ENCODE peak calls at places on chromosome 13, in seven cellular contexts. M is fibroblast of lung, P is breast epithelium, U is heart left ventricle, B is small intestine, S is IMR-90, H is MM.1S. F is an unnamed sample.
A peak's percentile ranks its signal among the peaks of the same experiment; 100 is the strongest.

GRCh38 chr13:59088716-59089115 is 1075.0 kb downstream of the DIAPH3 start:
- DNase-seq in M (peak; percentile 91), S (peak; percentile 78), H (no peak), P (no peak), B (no peak), U (no peak), F (no peak)

GRCh38 chr13:66344770-66345367 is 885.3 kb downstream of the PCDH9 start:
- DNase-seq in B (no peak), M (no peak), U (no peak), S (no peak), H (no peak), P (no peak), F (no peak)

GRCh38 chr13:75271851-75272250 is 210.1 kb downstream of the TBC1D4 start:
- DNase-seq in B (no peak), S (peak; percentile 26), U (no peak), M (peak; percentile 61), P (no peak), H (no peak), F (no peak)

GRCh38 chr13:25692156-25692555 is 320.4 kb downstream of the ATP8A2 start:
- DNase-seq in S (no peak), P (no peak), H (no peak), U (no peak), M (no peak), B (no peak), F (no peak)

GRCh38 chr13:36417328-36417727 is 15.0 kb upstream of the CCNA1 start:
- DNase-seq in M (no peak), B (no peak), P (no peak), H (peak; percentile 6), U (no peak), S (no peak), F (no peak)

GRCh38 chr13:21670006-21670882 is 629 bp upstream of the FGF9 start:
- DNase-seq in U (peak; percentile 84), B (peak; percentile 42), P (no peak), M (peak; percentile 64), H (peak; percentile 70), S (peak; percentile 48), F (no peak)

GRCh38 chr13:106468948-106469590 is 66.4 kb downstream of the EFNB2 start:
- DNase-seq in H (no peak), B (peak; percentile 51), P (no peak), U (no peak), M (no peak), S (no peak), F (no peak)

GRCh38 chr13:109007946-109008345 is 378.5 kb downstream of the MYO16 start:
- DNase-seq in H (no peak), S (peak; percentile 29), B (no peak), P (no peak), M (no peak), U (no peak), F (no peak)

GRCh38 chr13:45447050-45447661 is 17.6 kb upstream of the COG3 start:
- DNase-seq in P (no peak), B (peak; percentile 37), U (no peak), H (no peak), S (no peak), M (no peak), F (no peak)

GRCh38 chr13:74910399-74910798 is 571.6 kb downstream of the TBC1D4 start:
- DNase-seq in H (no peak), P (no peak), B (no peak), M (no peak), S (no peak), U (no peak), F (no peak)

GRCh38 chr13:92362717-92363116 is 863.9 kb upstream of the GPC6 start:
- DNase-seq in U (no peak), M (peak; percentile 59), S (peak; percentile 7), P (no peak), H (no peak), B (no peak), F (no peak)

GRCh38 chr13:92994056-92994455 is 232.6 kb upstream of the GPC6 start:
- DNase-seq in M (peak; percentile 83), U (no peak), H (no peak), S (peak; percentile 78), B (no peak), P (no peak), F (no peak)

GRCh38 chr13:110559429-110559943 is 2.0 kb downstream of the RAB20 start:
- DNase-seq in U (no peak), P (peak; percentile 79), B (peak; percentile 75), S (peak; percentile 62), M (no peak), H (no peak), F (no peak)

GRCh38 chr13:113903361-113903760 is 39.5 kb upstream of the GAS6 start:
- DNase-seq in M (peak; percentile 83), S (peak; percentile 78), B (no peak), U (no peak), P (peak; percentile 55), H (no peak), F (peak; percentile 59)

GRCh38 chr13:113901231-113901630 is 37.4 kb upstream of the GAS6 start:
- DNase-seq in B (no peak), H (no peak), S (peak; percentile 28), U (no peak), P (peak; percentile 33), M (peak; percentile 92), F (peak; percentile 30)

GRCh38 chr13:113902956-113903355 is 39.1 kb upstream of the GAS6 start:
- DNase-seq in H (peak; percentile 5), M (no peak), U (no peak), P (peak; percentile 25), B (no peak), S (no peak), F (peak; percentile 54)

GRCh38 chr13:113901642-113902041 is 37.8 kb upstream of the GAS6 start:
- DNase-seq in U (no peak), P (no peak), M (no peak), B (no peak), S (no peak), H (peak; percentile 2), F (peak; percentile 23)

GRCh38 chr13:113902536-113902935 is 38.7 kb upstream of the GAS6 start:
- DNase-seq in M (peak; percentile 50), U (no peak), H (peak; percentile 3), S (peak; percentile 31), B (no peak), P (no peak), F (no peak)
- H3K27ac ChIP-seq in M (no peak overlapping the region), U (no peak overlapping the region), H (no peak overlapping the region), S (no peak overlapping the region), B (no peak overlapping the region), P (no peak overlapping the region), F (no peak overlapping the region)

GRCh38 chr13:51823351-51823750 is 19.4 kb upstream of the DHRS12 start:
- DNase-seq in U (no peak), P (no peak), H (no peak), M (peak; percentile 27), B (no peak), S (no peak), F (no peak)
- H3K4me3 ChIP-seq in U (no peak overlapping the region), P (no peak overlapping the region), H (no peak overlapping the region), M (no peak overlapping the region), B (no peak overlapping the region), S (no peak overlapping the region), F (no peak overlapping the region)

GRCh38 chr13:27138457-27139093 is 33.0 kb downstream of the USP12 start:
- DNase-seq in M (no peak), S (no peak), H (no peak), P (no peak), B (no peak), U (no peak), F (no peak)
- H3K27ac ChIP-seq in M (no peak overlapping the region), S (no peak overlapping the region), H (no peak overlapping the region), P (no peak overlapping the region), B (no peak overlapping the region), U (no peak overlapping the region), F (no peak overlapping the region)

GRCh38 chr13:29514720-29515310 is 80.7 kb downstream of the SLC7A1 start:
- DNase-seq in B (no peak), H (no peak), P (no peak), S (no peak), M (no peak), U (no peak), F (no peak)

GRCh38 chr13:29516880-29517279 is 78.6 kb downstream of the SLC7A1 start:
- DNase-seq in B (no peak), M (no peak), H (no peak), S (no peak), U (no peak), P (no peak), F (no peak)

GRCh38 chr13:29513981-29514719 is 81.3 kb downstream of the SLC7A1 start:
- DNase-seq in U (no peak), B (no peak), M (no peak), S (no peak), P (no peak), H (no peak), F (no peak)

GRCh38 chr13:29515372-29515771 is 80.1 kb downstream of the SLC7A1 start:
- DNase-seq in B (no peak), U (no peak), H (no peak), S (no peak), P (no peak), M (no peak), F (no peak)

GRCh38 chr13:29516012-29516411 is 79.5 kb downstream of the SLC7A1 start:
- DNase-seq in U (no peak), P (no peak), M (no peak), H (no peak), S (no peak), B (no peak), F (no peak)
- H3K4me3 ChIP-seq in U (no peak overlapping the region), P (no peak overlapping the region), M (no peak overlapping the region), H (no peak overlapping the region), S (no peak overlapping the region), B (no peak overlapping the region), F (no peak overlapping the region)

DNA sequence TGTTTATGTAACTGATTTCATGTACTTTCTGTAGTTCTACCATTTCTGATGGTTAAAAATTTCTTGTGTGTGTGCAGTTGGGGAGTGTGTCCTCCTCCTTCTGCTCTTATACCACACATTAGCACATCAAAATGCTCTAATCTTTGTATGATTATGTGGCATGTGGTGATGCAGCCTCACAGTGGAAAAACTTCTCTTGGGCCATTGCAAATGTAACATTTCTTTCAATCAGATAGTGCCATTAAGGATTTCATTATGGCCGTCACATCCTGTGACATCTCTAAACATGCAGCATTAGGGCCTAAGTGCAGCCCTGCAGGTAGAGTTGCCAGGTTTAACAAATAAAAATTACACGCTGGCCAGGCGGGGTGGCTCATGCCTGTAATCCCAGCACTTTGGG is 24.9 kb upstream of the ALOX5AP start:
- DNase-seq in U (no peak), H (no peak), S (no peak), M (no peak), P (no peak), B (no peak), F (no peak)
- H3K27ac ChIP-seq in U (no peak overlapping the region), H (no peak overlapping the region), S (no peak overlapping the region), M (no peak overlapping the region), P (no peak overlapping the region), B (no peak overlapping the region), F (no peak overlapping the region)

GRCh38 chr13:23966221-23966690 is 69.0 kb upstream of the C1QTNF9B start:
- DNase-seq in B (no peak), M (no peak), P (no peak), U (no peak), H (no peak), S (no peak), F (no peak)

GRCh38 chr13:23965346-23965745 is 68.0 kb upstream of the C1QTNF9B start:
- DNase-seq in U (no peak), H (no peak), M (no peak), S (no peak), P (no peak), B (no peak), F (no peak)

GRCh38 chr13:23960566-23961156 is 63.4 kb upstream of the C1QTNF9B start:
- DNase-seq in H (no peak), M (peak; percentile 48), S (peak; percentile 60), U (no peak), P (no peak), B (peak; percentile 56), F (no peak)

GRCh38 chr13:23963947-23964346 is 66.6 kb upstream of the C1QTNF9B start:
- DNase-seq in H (no peak), P (no peak), U (no peak), B (peak; percentile 32), M (peak; percentile 37), S (peak; percentile 57), F (no peak)

GRCh38 chr13:23963184-23963931 is 66.1 kb upstream of the C1QTNF9B start:
- DNase-seq in M (no peak), B (no peak), U (no peak), H (no peak), P (no peak), S (no peak), F (no peak)
- H3K4me3 ChIP-seq in M (no peak overlapping the region), B (no peak overlapping the region), U (no peak overlapping the region), H (no peak overlapping the region), P (no peak overlapping the region), S (no peak overlapping the region), F (no peak overlapping the region)